ENCODE peak calls at places on chromosome 19, in four cellular contexts. P is HFFc6, W is HCT116, L is EH. I is an unnamed sample.

GRCh38 chr19:54448037-54448773 is 794 bp upstream of the LENG8 start:
- DNase-seq in W (no peak), L (peak), P (peak), I (peak)

GRCh38 chr19:44823373-44823698 is 14.4 kb downstream of the BCAM start:
- DNase-seq in W (no peak), L (no peak), P (no peak), I (no peak)

GRCh38 chr19:56601375-56601774 is 6.3 kb downstream of the ZNF71 start:
- DNase-seq in W (no peak), L (no peak), P (no peak), I (no peak)

GRCh38 chr19:5128932-5129389 is 160.0 kb downstream of the KDM4B start:
- DNase-seq in L (no peak), P (no peak), W (no peak), I (no peak)

GRCh38 chr19:1408300-1409203 is 1.2 kb downstream of the DAZAP1 start:
- DNase-seq in P (peak), L (peak), W (no peak), I (no peak)

GRCh38 chr19:16628984-16629691 is 1.1 kb upstream of the MED26 start:
- DNase-seq in P (peak), W (no peak), L (peak), I (peak)

GRCh38 chr19:30555075-30555787 is 183.0 kb downstream of the ZNF536 start:
- DNase-seq in L (no peak), P (no peak), W (no peak), I (no peak)

GRCh38 chr19:40143612-40144011 is 47.6 kb upstream of the MAP3K10 start:
- DNase-seq in W (no peak), L (peak), P (no peak), I (no peak)

GRCh38 chr19:14015454-14016035 is 9.4 kb upstream of the RFX1 start:
- DNase-seq in L (no peak), P (no peak), W (no peak), I (no peak)

GRCh38 chr19:45995715-45996385 is 583 bp downstream of the CCDC61 start:
- DNase-seq in L (no peak), P (no peak), W (no peak), I (no peak)

GRCh38 chr19:40600086-40600917 is 867 bp upstream of the LTBP4 start:
- DNase-seq in L (no peak), W (no peak), P (no peak), I (no peak)

GRCh38 chr19:49746206-49746958 is 16.7 kb downstream of the TSKS start:
- DNase-seq in W (peak), L (peak), P (no peak), I (no peak)

GRCh38 chr19:42018503-42019193 is 24.6 kb upstream of the ATP1A3 start:
- DNase-seq in W (no peak), L (peak), P (peak), I (no peak)

GRCh38 chr19:5691205-5691929 is 1.3 kb downstream of the RPL36 start:
- DNase-seq in L (peak), P (no peak), W (no peak), I (peak)

GRCh38 chr19:34430738-34431625 is 2.8 kb downstream of the UBA2 start:
- DNase-seq in W (peak), L (peak), P (peak), I (peak)

GRCh38 chr19:43407416-43408005 is 7.2 kb upstream of the TEX101 start:
- DNase-seq in P (no peak), W (no peak), L (no peak), I (no peak)

GRCh38 chr19:3285647-3286176 is 61.3 kb downstream of the CELF5 start:
- DNase-seq in L (no peak), P (no peak), W (no peak), I (no peak)

GRCh38 chr19:18562086-18562485 is 4.4 kb downstream of the KXD1 start:
- DNase-seq in L (no peak), W (no peak), P (no peak), I (no peak)

GRCh38 chr19:15010497-15011255 is 31.0 kb upstream of the SLC1A6 start:
- DNase-seq in L (no peak), W (no peak), P (no peak), I (no peak)

GRCh38 chr19:19471682-19472081 is 43.7 kb downstream of the TSSK6 start:
- DNase-seq in W (no peak), P (no peak), L (no peak), I (no peak)

GRCh38 chr19:8609210-8610040 is 1.1 kb downstream of the ADAMTS10 start:
- DNase-seq in P (peak), W (peak), L (peak), I (no peak)

GRCh38 chr19:14459703-14460102 is 15.5 kb downstream of the PTGER1 start:
- DNase-seq in L (no peak), P (no peak), W (no peak), I (no peak)

GRCh38 chr19:2330632-2331284 is 2.3 kb downstream of the SPPL2B start:
- DNase-seq in L (no peak), P (no peak), W (no peak), I (no peak)

GRCh38 chr19:37997911-37998344 is 90.9 kb downstream of the SIPA1L3 start:
- DNase-seq in L (peak), W (peak), P (peak), I (peak)

GRCh38 chr19:58059003-58059671 is at the start of gene ZNF135:
- DNase-seq in P (no peak), L (peak), W (no peak), I (peak)

GRCh38 chr19:11612816-11613511 is 15.7 kb downstream of the ZNF627 start:
- DNase-seq in L (no peak), P (no peak), W (no peak), I (no peak)

GRCh38 chr19:14073925-14074838 is 1.6 kb downstream of the MISP3 start:
- DNase-seq in P (no peak), W (no peak), L (no peak), I (no peak)

GRCh38 chr19:35446194-35446593 is 1.9 kb upstream of the FFAR2 start:
- DNase-seq in P (no peak), W (no peak), L (no peak), I (no peak)

GRCh38 chr19:31905980-31906948 is 439.1 kb upstream of the ZNF507 start:
- DNase-seq in W (no peak), P (no peak), L (no peak), I (no peak)

GRCh38 chr19:1655992-1656608 is 3.7 kb upstream of the TCF3 start:
- DNase-seq in W (no peak), L (no peak), P (no peak), I (no peak)

GRCh38 chr19:1067341-1068103 is 555 bp downstream of the ARHGAP45 start:
- DNase-seq in L (no peak), P (no peak), W (no peak), I (no peak)

I was measured in GM04504.